ENCODE peak calls at places on chromosome 1, in nine cellular contexts. I is upper lobe of left lung, L is K562, D is sigmoid colon, F is esophagus muscularis mucosa, U is stomach, Z is GM12878, P is suprapubic skin, K is HepG2. Y is an unnamed sample.

GRCh38 chr1:150159550-150159949 is 9.8 kb downstream of the PLEKHO1 start:
- DNase-seq in K (no peak), L (no peak), D (no peak), Z (no peak), P (no peak), U (no peak), I (no peak), F (no peak), Y (peak; percentile 42)

GRCh38 chr1:32900956-32901822 is at the start of gene TMEM54:
- DNase-seq in U (peak; percentile 86), P (no peak), K (no peak), L (peak; percentile 95), F (no peak), I (peak; percentile 94), Z (no peak), D (peak; percentile 82), Y (peak; percentile 86)

GRCh38 chr1:3821004-3821933 is 25.0 kb upstream of the LRRC47 start:
- DNase-seq in D (peak; percentile 45), K (no peak), P (no peak), L (peak; percentile 34), F (no peak), Z (no peak), I (no peak), U (no peak), Y (no peak)

GRCh38 chr1:36760081-36760480 is 274.2 kb downstream of the GRIK3 start:
- DNase-seq in P (no peak), U (no peak), D (no peak), F (no peak), L (no peak), I (no peak), K (no peak), Z (no peak), Y (no peak)

GRCh38 chr1:184110253-184111204 is 59.0 kb downstream of the TSEN15 start:
- DNase-seq in K (no peak), P (no peak), I (no peak), L (no peak), Z (no peak), U (no peak), D (no peak), F (no peak), Y (no peak)

GRCh38 chr1:102045752-102046151 is 49.0 kb upstream of the OLFM3 start:
- DNase-seq in D (no peak), U (no peak), Z (no peak), P (no peak), K (no peak), L (no peak), F (no peak), I (no peak), Y (peak; percentile 69)

GRCh38 chr1:203840208-203840808 is 21.1 kb upstream of the SNRPE start:
- DNase-seq in P (no peak), U (no peak), D (no peak), F (no peak), Z (no peak), K (no peak), I (no peak), L (no peak), Y (no peak)

GRCh38 chr1:156538711-156539440 is 33.5 kb downstream of the IQGAP3 start:
- DNase-seq in K (no peak), L (no peak), P (no peak), I (no peak), U (no peak), Z (no peak), D (no peak), F (no peak), Y (no peak)

GRCh38 chr1:18950415-18951026 is 6.0 kb downstream of the IFFO2 start:
- DNase-seq in K (no peak), P (peak; percentile 84), Z (no peak), F (no peak), L (no peak), I (peak; percentile 74), U (no peak), D (peak; percentile 82), Y (no peak)

GRCh38 chr1:93021539-93022134 is 57.4 kb upstream of the MTF2 start:
- DNase-seq in D (no peak), L (peak; percentile 65), F (no peak), K (peak; percentile 42), P (no peak), I (no peak), U (no peak), Z (no peak), Y (no peak)

GRCh38 chr1:53619811-53620619 is 118.9 kb downstream of the GLIS1 start:
- DNase-seq in L (no peak), F (no peak), I (no peak), Z (no peak), D (peak; percentile 52), K (no peak), P (peak; percentile 21), U (peak; percentile 25), Y (peak; percentile 6)

GRCh38 chr1:39127513-39127912 is 77.0 kb upstream of the MACF1 start:
- DNase-seq in K (peak; percentile 62), P (no peak), U (peak; percentile 47), Z (no peak), F (no peak), D (no peak), I (no peak), L (peak; percentile 43), Y (no peak)

GRCh38 chr1:20058531-20058930 is 11.5 kb upstream of the PLA2G5 start:
- DNase-seq in U (no peak), Z (no peak), P (no peak), F (peak; percentile 78), D (no peak), L (no peak), I (no peak), K (no peak), Y (no peak)

GRCh38 chr1:220776725-220777326 is 9.9 kb upstream of the MTARC1 start:
- DNase-seq in U (peak; percentile 90), I (peak; percentile 93), L (peak; percentile 87), K (peak; percentile 49), D (peak; percentile 87), P (peak; percentile 81), Z (no peak), F (peak; percentile 95), Y (peak; percentile 87)

DNA sequence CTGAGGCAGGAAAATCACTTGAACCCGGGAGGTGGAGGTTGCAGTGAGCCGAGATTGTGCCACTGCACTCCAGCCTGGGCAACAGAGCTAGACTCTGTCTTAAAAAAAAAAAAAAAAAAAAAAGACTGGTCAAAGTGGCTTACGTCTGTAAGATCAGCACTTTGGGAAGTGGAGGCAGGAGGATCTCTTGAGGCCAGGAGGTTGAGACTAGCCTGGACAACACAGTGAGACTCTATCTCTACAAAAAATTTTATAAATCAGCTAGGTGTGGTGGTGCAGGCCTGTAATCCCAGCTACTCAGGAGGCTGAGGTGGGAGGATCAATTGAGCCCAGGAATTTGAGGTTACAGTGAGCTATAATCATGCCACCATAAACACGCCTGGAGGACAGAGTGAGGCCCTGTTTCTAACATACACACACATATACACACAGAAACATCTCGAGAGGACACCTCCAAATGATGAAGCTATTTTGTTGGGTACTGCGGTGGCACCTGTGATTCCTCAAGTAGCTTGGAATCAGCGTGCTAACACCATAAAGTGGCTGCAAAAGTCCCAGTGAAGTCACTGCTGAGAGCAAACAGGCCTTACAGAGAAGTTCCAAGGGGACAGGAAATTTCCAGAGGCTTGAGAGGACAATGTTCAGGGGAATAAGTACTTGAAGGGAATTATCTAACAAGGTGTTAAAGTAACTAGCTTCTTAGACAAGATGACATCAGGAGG is 1.4 kb downstream of the NADK start:
- DNase-seq in L (no peak), K (no peak), Z (no peak), U (no peak), F (no peak), I (no peak), P (no peak), D (no peak), Y (no peak)
- H3K4me1 ChIP-seq in L (peaks cover 60% of the 10 kb centered on the region), K (peaks cover 58% of the 10 kb centered on the region), Z (peaks cover 39% of the 10 kb centered on the region), U (peaks cover 71% of the 10 kb centered on the region), F (peaks cover 72% of the 10 kb centered on the region), I (peaks cover 79% of the 10 kb centered on the region), P (peaks cover 63% of the 10 kb centered on the region), D (peaks cover 60% of the 10 kb centered on the region), Y (peaks cover 65% of the 10 kb centered on the region)

DNA sequence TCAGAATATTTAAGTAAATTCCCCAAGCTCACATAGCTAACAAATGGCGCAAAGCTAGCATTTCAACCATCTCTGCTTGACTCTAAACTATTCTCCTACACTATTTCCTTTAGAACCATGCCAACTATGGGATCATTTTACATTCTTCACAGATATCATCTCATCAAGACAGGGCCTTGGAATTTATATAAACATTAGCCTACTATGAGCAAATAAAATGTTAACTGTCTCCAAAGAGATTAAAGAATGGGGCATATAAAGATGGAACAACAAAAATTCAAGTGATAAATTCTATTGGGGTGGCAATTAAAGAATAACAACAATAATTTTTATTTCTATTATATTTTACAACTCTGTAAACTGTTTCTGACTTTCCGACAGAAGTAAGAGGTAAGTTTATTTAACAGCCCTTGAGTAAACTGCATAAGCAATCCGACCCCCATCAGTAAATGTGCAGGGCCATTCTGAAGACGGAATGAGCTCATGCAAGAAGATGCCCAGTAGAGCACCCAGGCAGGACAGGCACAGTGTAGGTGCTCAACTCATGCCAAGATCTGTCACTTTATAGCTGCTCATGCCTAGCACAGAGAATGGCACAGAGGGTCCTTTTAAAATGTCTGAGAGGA is 261.9 kb downstream of the VAV3 start:
- DNase-seq in U (no peak), F (no peak), L (no peak), I (no peak), P (no peak), Z (no peak), D (no peak), K (no peak), Y (no peak)
- TF ChIP-seq POLR2AphosphoS5 in U (no peak), F (no peak), L (no peak), I (no peak), P (no peak), Z (no peak), D (no peak), K (no peak), Y (no peak)

GRCh38 chr1:25232027-25232865 is at the start of gene SYF2:
- DNase-seq in F (peak; percentile 98), L (peak; percentile 92), I (peak; percentile 86), P (peak; percentile 97), Z (peak; percentile 81), D (peak; percentile 97), K (peak; percentile 93), U (peak; percentile 88), Y (peak; percentile 92)
- TF ChIP-seq EP300 in F (no peak), L (no peak), I (peak; percentile 15), P (no peak), Z (no peak), D (no peak), K (no peak), U (no peak), Y (no peak)

DNA sequence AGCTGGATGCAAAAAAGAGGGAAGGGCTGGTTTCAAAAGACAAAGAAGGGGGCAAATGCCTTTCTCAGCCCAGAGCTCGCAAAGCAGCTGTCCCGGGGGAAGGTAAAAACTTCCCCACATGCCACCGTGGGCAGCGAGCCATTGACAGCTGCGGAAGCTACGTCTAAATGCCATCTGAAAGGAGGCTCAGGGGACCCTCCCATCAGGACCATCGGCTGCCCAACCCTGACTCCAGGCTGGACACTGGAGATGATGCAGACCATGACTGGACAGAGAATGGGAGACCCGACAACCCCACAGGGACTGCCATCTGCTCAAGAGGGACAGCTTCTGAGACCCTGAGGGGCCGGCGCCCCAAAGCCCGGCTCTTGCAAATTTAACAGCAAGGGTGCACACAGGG is 92.2 kb downstream of the STUM start:
- DNase-seq in I (peak; percentile 36), Z (no peak), L (no peak), D (peak; percentile 63), F (no peak), P (no peak), K (no peak), U (no peak), Y (no peak)
- H3K4me1 ChIP-seq in I (peaks cover 26% of the 10 kb centered on the region), Z (peaks cover 27% of the 10 kb centered on the region), L (peaks cover 35% of the 10 kb centered on the region), D (peaks cover 79% of the 10 kb centered on the region), F (peaks cover 99% of the 10 kb centered on the region), P (peaks cover 53% of the 10 kb centered on the region), K (no peaks in the 10 kb centered on the region), U (peaks cover 21% of the 10 kb centered on the region), Y (peaks cover 38% of the 10 kb centered on the region)